ENCODE peak calls at places on chromosomes 11 and 22, in six cellular contexts. C, T, F, Q, A and R are unnamed samples.

GRCh38 chr11:123371506-123372297 is 58.4 kb upstream of the GRAMD1B start:
- DNase-seq in F (no peak), T (no peak), Q (no peak), C (no peak), A (no peak), R (no peak)

GRCh38 chr22:39647836-39648500 is 77.4 kb downstream of the CACNA1I start:
- DNase-seq in C (no peak), F (no peak), Q (no peak), A (no peak), T (no peak), R (no peak)

GRCh38 chr11:67632175-67632981 is 2.6 kb upstream of the NUDT8 start:
- DNase-seq in F (peak), Q (no peak), C (peak), T (no peak), A (no peak), R (no peak)

GRCh38 chr11:24163146-24163545 is 333.7 kb upstream of the LUZP2 start:
- DNase-seq in F (no peak), C (no peak), T (no peak), A (no peak), Q (no peak), R (no peak)

GRCh38 chr22:20084547-20085413 is 4.7 kb downstream of the DGCR8 start:
- DNase-seq in A (no peak), T (peak), Q (no peak), F (no peak), C (no peak), R (no peak)

GRCh38 chr11:17163296-17163695 is 44.5 kb downstream of the PIK3C2A start:
- DNase-seq in C (no peak), F (no peak), T (no peak), Q (no peak), A (no peak), R (no peak)

GRCh38 chr11:114285599-114285998 is 10.6 kb upstream of the NNMT start:
- DNase-seq in F (no peak), T (no peak), Q (no peak), A (no peak), C (no peak), R (no peak)

GRCh38 chr11:74072721-74073120 is 63.8 kb upstream of the UCP3 start:
- DNase-seq in T (no peak), A (no peak), C (no peak), Q (no peak), F (no peak), R (no peak)

GRCh38 chr22:33274214-33274828 is 216.1 kb upstream of the SYN3 start:
- DNase-seq in Q (peak), C (no peak), F (no peak), T (peak), A (no peak), R (no peak)

GRCh38 chr22:38567531-38568245 is 2.3 kb downstream of the DMC1 start:
- DNase-seq in F (no peak), Q (no peak), A (no peak), C (no peak), T (no peak), R (no peak)

GRCh38 chr22:36913431-36914382 is at the start of gene CSF2RB:
- DNase-seq in C (no peak), T (no peak), Q (no peak), A (no peak), F (no peak), R (no peak)

GRCh38 chr11:134034496-134035381 is 34.1 kb upstream of the JAM3 start:
- DNase-seq in F (peak), Q (no peak), A (no peak), T (no peak), C (no peak), R (no peak)

GRCh38 chr11:113546757-113547507 is 71.7 kb upstream of the DRD2 start:
- DNase-seq in Q (no peak), F (no peak), A (no peak), C (no peak), T (no peak), R (no peak)

GRCh38 chr22:50145741-50146439 is 24.6 kb upstream of the PANX2 start:
- DNase-seq in C (peak), A (no peak), Q (no peak), T (no peak), F (no peak), R (no peak)

GRCh38 chr11:66467756-66468155 is 1.1 kb downstream of the PELI3 start:
- DNase-seq in C (no peak), Q (no peak), T (peak), A (no peak), F (peak), R (no peak)

GRCh38 chr11:96033054-96033453 is 109.1 kb upstream of the MTMR2 start:
- DNase-seq in C (no peak), T (no peak), F (no peak), A (no peak), Q (no peak), R (no peak)

GRCh38 chr11:97461044-97461880 is 1071.4 kb downstream of the JRKL start:
- DNase-seq in A (no peak), Q (no peak), F (no peak), C (peak), T (no peak), R (no peak)

GRCh38 chr22:39622881-39623367 is 52.4 kb downstream of the CACNA1I start:
- DNase-seq in T (peak), A (peak), C (no peak), Q (peak), F (peak), R (peak)

GRCh38 chr22:35727436-35727835 is 9.8 kb downstream of the APOL5 start:
- DNase-seq in F (no peak), A (no peak), C (no peak), Q (no peak), T (no peak), R (no peak)

GRCh38 chr11:75259711-75260110 is 19.1 kb downstream of the TPBGL start:
- DNase-seq in C (no peak), A (no peak), T (no peak), Q (no peak), F (no peak), R (no peak)

GRCh38 chr11:61161190-61162091 is at the start of gene VPS37C:
- DNase-seq in Q (peak), F (peak), T (peak), C (peak), A (peak), R (peak)
- TF ChIP-seq CTCF in Q (no peak), F (no peak), T (no peak), C (peak), A (peak), R (peak)

GRCh38 chr11:27039873-27040272 is 742 bp upstream of the BBOX1 start:
- DNase-seq in Q (no peak), A (no peak), C (no peak), F (no peak), T (no peak), R (no peak)
- TF ChIP-seq CTCF in Q (no peak), A (no peak), C (no peak), F (no peak), T (no peak), R (no peak)

GRCh38 chr11:5611627-5612026 is 13.2 kb upstream of the TRIM34 start:
- DNase-seq in A (no peak), Q (peak), C (no peak), T (no peak), F (no peak), R (no peak)
- TF ChIP-seq CTCF in A (no peak), Q (peak), C (no peak), T (no peak), F (no peak), R (no peak)

DNA sequence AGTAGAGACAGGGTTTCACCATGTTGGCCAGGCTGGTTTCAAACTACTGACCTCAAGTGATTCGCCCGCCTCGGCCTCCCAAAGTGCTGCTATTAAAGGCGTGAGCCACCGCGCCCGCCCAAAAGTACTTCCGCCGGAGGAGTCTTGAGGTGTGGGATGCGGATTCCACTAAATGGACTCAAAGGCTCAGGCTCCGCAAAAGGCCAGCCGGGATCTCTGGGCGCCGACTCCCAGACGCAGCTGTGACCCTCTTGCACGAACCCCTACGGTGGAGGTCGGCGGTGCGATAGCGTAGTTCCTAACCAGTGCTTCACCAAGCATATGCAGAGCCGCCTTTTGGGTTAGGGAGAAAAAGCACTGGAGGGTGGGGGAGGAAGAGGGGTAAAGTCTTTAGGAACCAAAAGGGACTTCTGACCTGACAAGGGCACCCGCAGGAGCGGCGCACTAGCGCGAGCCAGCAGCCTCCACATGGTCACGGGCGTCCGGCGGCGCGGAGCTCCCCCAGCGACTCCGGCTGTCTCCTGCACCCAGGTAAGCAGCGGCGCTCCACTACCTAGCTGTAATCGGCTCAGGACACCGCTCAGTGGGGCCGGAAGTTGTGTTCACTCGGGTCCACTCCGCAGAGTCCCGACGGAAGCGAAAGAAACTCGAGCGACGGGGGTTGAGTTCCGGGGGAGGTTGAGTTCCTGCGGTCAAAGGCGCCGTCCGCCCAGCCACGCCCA is at the start of gene MRPL16:
- DNase-seq in T (peak), Q (peak), C (peak), F (peak), A (peak), R (peak)
- TF ChIP-seq CTCF in T (peak), Q (no peak), C (no peak), F (no peak), A (no peak), R (peak)